ENCODE peak calls at places on chromosomes 16 and 17, in nine cellular contexts. G, S, Q, P, C, X, Z, O and A are unnamed samples.
A peak's percentile ranks its signal among the peaks of the same experiment; 100 is the strongest.

GRCh38 chr17:42908872-42909700 is 8.5 kb downstream of the G6PC1 start:
- DNase-seq in G (no peak), S (no peak), Q (peak; percentile 6), P (peak; percentile 65), C (no peak), X (no peak), Z (no peak), O (no peak), A (no peak)

GRCh38 chr16:14337303-14338191 is 266.4 kb downstream of the MRTFB start:
- DNase-seq in G (no peak), S (peak; percentile 47), Q (no peak), P (no peak), C (no peak), X (peak; percentile 19), Z (no peak), O (peak; percentile 25), A (peak; percentile 42)

GRCh38 chr17:64750478-64750877 is 88.4 kb upstream of the SMURF2 start:
- DNase-seq in G (no peak), S (no peak), Q (no peak), P (no peak), C (no peak), X (no peak), Z (no peak), O (no peak), A (no peak)

GRCh38 chr16:67543582-67543981 is 15.0 kb downstream of the RIPOR1 start:
- DNase-seq in G (no peak), S (no peak), Q (no peak), P (no peak), C (no peak), X (no peak), Z (no peak), O (no peak), A (no peak)

GRCh38 chr17:2700031-2700490 is 11.5 kb downstream of the CLUH start:
- DNase-seq in G (no peak), S (no peak), Q (no peak), P (no peak), C (peak; percentile 9), X (no peak), Z (no peak), O (no peak), A (no peak)

GRCh38 chr17:22277595-22277994 is 585.3 kb downstream of the KCNJ18 start:
- DNase-seq in G (no peak), S (no peak), Q (no peak), P (no peak), C (no peak), X (no peak), Z (no peak), O (no peak), A (no peak)

GRCh38 chr17:15238064-15238463 is 27.1 kb downstream of the PMP22 start:
- DNase-seq in G (no peak), S (no peak), Q (no peak), P (no peak), C (no peak), X (peak; percentile 20), Z (no peak), O (no peak), A (no peak)

GRCh38 chr16:85356157-85356556 is 243.9 kb upstream of the CIBAR2 start:
- DNase-seq in G (no peak), S (no peak), Q (no peak), P (no peak), C (no peak), X (no peak), Z (no peak), O (no peak), A (no peak)

GRCh38 chr16:25747160-25747758 is 55.5 kb downstream of the HS3ST4 start:
- DNase-seq in G (no peak), S (no peak), Q (no peak), P (no peak), C (no peak), X (no peak), Z (no peak), O (peak; percentile 16), A (no peak)

GRCh38 chr17:34241062-34241461 is 14.0 kb upstream of the CCL2 start:
- DNase-seq in G (peak; percentile 68), S (peak; percentile 47), Q (no peak), P (peak; percentile 49), C (peak; percentile 69), X (peak; percentile 58), Z (no peak), O (peak; percentile 50), A (peak; percentile 25)

GRCh38 chr17:15942207-15942833 is 2.6 kb upstream of the ADORA2B start:
- DNase-seq in G (no peak), S (no peak), Q (no peak), P (no peak), C (no peak), X (peak; percentile 31), Z (no peak), O (no peak), A (no peak)

GRCh38 chr16:24999856-25000447 is 15.2 kb downstream of the ARHGAP17 start:
- DNase-seq in G (no peak), S (no peak), Q (no peak), P (peak; percentile 64), C (no peak), X (peak; percentile 54), Z (no peak), O (peak; percentile 47), A (peak; percentile 68)

GRCh38 chr16:397736-398332 is 835 bp downstream of the NME4 start:
- DNase-seq in G (peak; percentile 83), S (peak; percentile 70), Q (no peak), P (peak; percentile 61), C (peak; percentile 70), X (peak; percentile 87), Z (no peak), O (peak; percentile 75), A (peak; percentile 53)
- H3K4me3 ChIP-seq in G (peak overlapping the region; percentile 75), S (peak overlapping the region; percentile 32), Q (peak overlapping the region; percentile 21), P (no peak overlapping the region), C (peak overlapping the region; percentile 74), X (no peak overlapping the region), Z (peak overlapping the region; percentile 10), O (peak overlapping the region; percentile 65), A (peak overlapping the region; percentile 16)

DNA sequence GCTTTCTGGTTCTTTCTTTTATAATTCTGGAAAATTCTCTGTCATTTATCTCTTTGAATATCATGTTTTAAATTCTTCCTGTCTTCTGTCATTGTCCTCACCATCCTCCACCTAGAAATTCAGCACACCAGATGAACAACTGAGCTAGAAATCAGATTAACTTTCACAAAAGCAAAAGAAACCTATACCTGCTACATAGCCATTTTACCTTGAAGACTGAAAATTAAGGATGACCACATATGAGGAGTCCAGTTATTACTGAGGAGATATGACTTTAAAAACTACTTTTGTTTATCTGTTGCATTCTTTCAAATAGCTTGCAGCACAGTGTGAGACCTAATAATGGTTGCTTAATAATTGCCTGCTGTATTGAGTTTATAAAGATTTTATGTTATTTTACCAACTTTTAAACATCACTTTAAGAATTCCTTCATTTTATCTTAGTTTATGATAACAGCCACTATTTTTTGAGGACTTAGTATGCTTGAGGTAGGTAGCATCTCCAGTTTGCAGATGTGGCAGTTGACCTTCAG is 104.3 kb downstream of the BCAS3 start:
- DNase-seq in G (no peak), S (no peak), Q (no peak), P (no peak), C (no peak), X (no peak), Z (no peak), O (no peak), A (no peak)
- TF ChIP-seq CTCF in G (no peak), S (no peak), Q (no peak), P (no peak), C (no peak), X (no peak), Z (no peak), O (no peak), A (no peak)

DNA sequence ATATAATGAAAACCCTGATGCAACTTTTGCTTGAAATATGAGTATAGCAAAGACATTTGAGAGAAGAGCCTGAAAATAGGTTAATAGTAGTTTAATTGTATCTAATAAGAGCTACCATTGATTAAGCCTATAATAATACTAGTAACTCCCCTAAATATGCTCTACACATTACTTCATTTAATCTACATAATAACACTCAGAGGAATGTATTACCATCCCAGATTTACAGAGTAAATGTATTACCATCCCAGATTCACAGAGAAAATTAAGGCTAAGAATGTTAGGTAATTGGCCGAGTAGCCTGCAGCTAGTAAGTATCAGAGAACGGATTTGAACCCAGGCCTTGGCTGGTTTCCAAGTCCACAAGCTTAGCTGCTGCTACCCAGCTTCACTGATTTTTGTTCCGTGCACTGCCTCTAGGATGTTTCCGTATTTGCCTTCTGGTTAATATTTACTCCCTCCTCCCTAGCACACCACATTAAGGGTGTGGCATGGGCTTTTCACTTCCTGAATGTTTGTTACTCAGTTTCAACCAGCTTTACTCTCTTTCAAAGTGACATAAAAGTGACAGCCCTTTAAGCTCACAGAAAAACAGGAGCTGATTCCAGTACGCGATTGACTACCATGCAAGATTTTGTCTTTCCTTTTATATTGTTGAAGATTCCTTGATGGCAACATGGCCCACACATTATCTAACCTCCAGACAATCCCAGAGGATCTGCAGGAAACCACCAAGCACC is 26.6 kb upstream of the TOX3 start:
- DNase-seq in G (no peak), S (no peak), Q (no peak), P (no peak), C (no peak), X (peak; percentile 64), Z (peak; percentile 31), O (no peak), A (no peak)
- H3K4me3 ChIP-seq in G (no peak overlapping the region), S (no peak overlapping the region), Q (no peak overlapping the region), P (no peak overlapping the region), C (no peak overlapping the region), X (no peak overlapping the region), Z (no peak overlapping the region), O (no peak overlapping the region), A (no peak overlapping the region)

DNA sequence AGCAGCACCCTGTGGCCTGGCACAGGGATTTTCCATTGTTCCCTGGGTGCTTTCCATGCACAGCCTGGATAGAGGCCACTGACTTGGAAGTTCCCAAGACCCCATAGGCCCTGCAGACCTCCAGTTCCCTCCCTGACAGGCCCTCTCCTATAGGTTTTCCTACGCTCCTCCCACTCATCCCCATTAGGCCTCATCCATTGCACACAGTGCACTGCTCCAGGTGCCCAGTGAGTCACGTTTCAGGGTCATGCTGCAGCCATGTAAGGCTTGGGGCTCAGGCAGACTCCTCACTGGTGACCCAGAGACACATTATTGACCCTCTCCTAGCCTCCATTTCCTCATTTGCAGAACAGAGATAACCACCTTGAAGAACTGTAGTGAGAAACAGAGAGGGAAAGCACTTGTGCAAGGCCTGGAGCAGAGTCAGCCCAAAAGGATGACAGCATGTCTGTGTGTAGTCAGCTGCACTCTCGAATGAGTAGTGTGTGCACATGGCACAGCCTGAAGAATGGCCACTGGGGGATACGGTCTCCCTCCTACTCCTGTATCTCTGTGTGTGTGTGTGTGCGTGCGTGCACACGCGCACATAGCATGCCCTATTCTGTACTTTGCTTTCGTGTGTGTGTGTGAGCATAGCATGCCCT is 26.8 kb downstream of the DRC3 start:
- DNase-seq in G (no peak), S (no peak), Q (no peak), P (no peak), C (no peak), X (no peak), Z (no peak), O (no peak), A (peak; percentile 49)
- TF ChIP-seq CTCF in G (no peak), S (no peak), Q (no peak), P (no peak), C (no peak), X (no peak), Z (no peak), O (no peak), A (no peak)